ENCODE peak calls at places on chromosomes 5 and 9, in seven cellular contexts. Q is BE2C, F is tibial artery, Z is esophagus squamous epithelium, K is Panc1, J is PC-3, T is sigmoid colon. I is an unnamed sample.

GRCh38 chr5:10674096-10674495 is 86.9 kb downstream of the DAP start:
- DNase-seq in Q (no peak), F (no peak), Z (no peak), K (no peak), J (no peak), T (no peak), I (no peak)

GRCh38 chr5:149957855-149958254 is 2.7 kb upstream of the SLC26A2 start:
- DNase-seq in Q (no peak), F (no peak), Z (no peak), K (no peak), J (peak; percentile 18), T (no peak), I (no peak)

GRCh38 chr9:129237195-129237611 is 59.1 kb upstream of the IER5L start:
- DNase-seq in Q (no peak), F (no peak), Z (no peak), K (no peak), J (peak; percentile 54), T (no peak), I (peak; percentile 36)

GRCh38 chr9:131179561-131180219 is 54.3 kb downstream of the NUP214 start:
- DNase-seq in Q (no peak), F (no peak), Z (no peak), K (no peak), J (no peak), T (no peak), I (no peak)

GRCh38 chr9:20402273-20402875 is 219.9 kb downstream of the MLLT3 start:
- DNase-seq in Q (no peak), F (no peak), Z (no peak), K (no peak), J (peak; percentile 18), T (no peak), I (no peak)

GRCh38 chr5:143359869-143360268 is 43.6 kb downstream of the NR3C1 start:
- DNase-seq in Q (no peak), F (no peak), Z (no peak), K (no peak), J (no peak), T (no peak), I (no peak)

GRCh38 chr9:93464876-93465275 is 11.5 kb upstream of the FAM120AOS start:
- DNase-seq in Q (no peak), F (no peak), Z (no peak), K (no peak), J (no peak), T (no peak), I (no peak)

GRCh38 chr5:148791334-148791667 is 35.1 kb upstream of the ADRB2 start:
- DNase-seq in Q (no peak), F (no peak), Z (no peak), K (no peak), J (peak; percentile 95), T (no peak), I (no peak)

GRCh38 chr5:179817071-179817840 is 3.4 kb upstream of the SQSTM1 start:
- DNase-seq in Q (no peak), F (no peak), Z (no peak), K (no peak), J (no peak), T (no peak), I (peak; percentile 63)

GRCh38 chr5:151092750-151093149 is 11.9 kb upstream of the TNIP1 start:
- DNase-seq in Q (no peak), F (no peak), Z (no peak), K (no peak), J (peak; percentile 86), T (peak; percentile 74), I (no peak)

GRCh38 chr9:105319514-105319863 is 75.0 kb downstream of the SLC44A1 start:
- DNase-seq in Q (no peak), F (no peak), Z (no peak), K (no peak), J (no peak), T (no peak), I (peak; percentile 43)

GRCh38 chr9:6757988-6758417 is 230 bp downstream of the KDM4C start:
- DNase-seq in Q (peak; percentile 97), F (no peak), Z (peak; percentile 84), K (no peak), J (no peak), T (no peak), I (no peak)

GRCh38 chr5:4144608-4145007 is 549.0 kb downstream of the IRX1 start:
- DNase-seq in Q (no peak), F (no peak), Z (no peak), K (no peak), J (no peak), T (no peak), I (no peak)

GRCh38 chr5:4142842-4143241 is 547.2 kb downstream of the IRX1 start:
- DNase-seq in Q (no peak), F (no peak), Z (no peak), K (no peak), J (no peak), T (no peak), I (no peak)
- TF ChIP-seq CTCF in Q (no peak), F (no peak), Z (no peak), K (no peak), J (no peak), T (no peak), I (no peak)

GRCh38 chr5:88398316-88398715 is 129.7 kb upstream of the TMEM161B start:
- DNase-seq in Q (no peak), F (no peak), Z (no peak), K (no peak), J (no peak), T (no peak), I (no peak)
- H3K4me1 ChIP-seq in Q (no peaks in the 10 kb centered on the region), F (no peaks in the 10 kb centered on the region), Z (no peaks in the 10 kb centered on the region), K (no peaks in the 10 kb centered on the region), J (no peaks in the 10 kb centered on the region), T (no peaks in the 10 kb centered on the region), I (no peaks in the 10 kb centered on the region)

DNA sequence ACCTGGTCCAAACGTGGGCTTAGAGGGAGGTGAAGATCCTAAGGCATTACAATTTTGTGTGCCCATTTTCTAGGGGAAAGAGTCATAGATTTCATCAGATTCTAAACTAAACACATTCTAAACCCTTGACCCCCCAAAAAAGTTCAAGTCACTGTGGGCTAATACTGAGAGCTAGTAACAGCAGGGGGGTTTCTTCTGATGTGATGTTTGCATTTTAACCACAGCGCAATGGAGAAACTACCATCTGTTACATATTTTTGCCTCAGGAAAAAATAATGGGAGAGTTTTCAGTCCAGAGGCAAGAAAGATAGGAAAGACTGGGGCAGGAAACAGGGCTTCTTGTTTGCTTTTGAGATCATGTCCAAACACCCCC is 110.8 kb upstream of the SLC1A3 start:
- DNase-seq in Q (no peak), F (no peak), Z (no peak), K (no peak), J (no peak), T (no peak), I (no peak)
- H3K4me3 ChIP-seq in Q (no peak overlapping the region), F (no peak overlapping the region), Z (no peak overlapping the region), K (no peak overlapping the region), J (no peak overlapping the region), T (no peak overlapping the region), I (no peak overlapping the region)

DNA sequence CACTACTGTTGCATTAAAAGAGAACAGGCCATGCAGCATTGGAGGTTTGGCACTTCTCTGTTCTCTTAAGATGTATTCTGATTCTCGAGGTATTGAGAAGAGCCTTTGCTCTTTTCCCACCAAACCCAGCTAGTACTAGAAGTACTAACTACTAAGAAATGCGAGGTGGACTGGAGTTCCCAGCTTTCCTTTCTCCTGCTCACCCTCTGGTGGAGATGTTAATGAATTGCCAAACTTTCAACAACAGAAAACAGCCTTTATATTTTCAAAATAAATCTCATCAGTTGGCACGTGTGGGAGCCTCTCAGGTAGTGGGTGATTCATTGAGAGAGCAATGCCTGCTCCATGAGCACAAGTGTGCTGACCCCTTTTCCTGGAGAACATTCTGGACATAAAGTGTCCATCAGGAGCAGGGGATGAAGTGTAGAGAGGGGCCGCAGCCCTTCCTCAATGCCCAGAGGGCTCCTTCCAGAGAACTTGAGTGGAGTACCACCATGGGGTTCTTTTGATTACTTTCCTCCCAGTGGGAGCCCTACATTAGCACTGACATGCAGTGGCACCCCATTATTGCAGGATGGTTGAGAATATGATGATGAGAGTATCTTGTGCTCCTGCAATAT is 45.7 kb downstream of the TMEM174 start:
- DNase-seq in Q (no peak), F (no peak), Z (no peak), K (no peak), J (peak; percentile 58), T (no peak), I (no peak)
- TF ChIP-seq CTCF in Q (peak; percentile 43), F (no peak), Z (no peak), K (peak; percentile 76), J (peak; percentile 62), T (no peak), I (no peak)

GRCh38 chr9:70256123-70256551 is 2.6 kb upstream of the SMC5 start:
- DNase-seq in Q (no peak), F (no peak), Z (no peak), K (no peak), J (peak; percentile 79), T (no peak), I (no peak)
- H3K4me1 ChIP-seq in Q (no peaks in the 10 kb centered on the region), F (peaks cover 31% of the 10 kb centered on the region), Z (peaks cover 25% of the 10 kb centered on the region), K (peaks cover 8% of the 10 kb centered on the region), J (peaks cover 42% of the 10 kb centered on the region), T (peaks cover 19% of the 10 kb centered on the region), I (peaks cover 19% of the 10 kb centered on the region)